ENCODE peak calls at places on chromosomes 3 and 15, in five cellular contexts. M is GM23248, H is tibial artery, Q is foreskin keratinocyte, C is HCT116. Y is an unnamed sample.

GRCh38 chr3:163056874-163057497 is 1560.4 kb downstream of the OTOL1 start:
- DNase-seq in M (peak), H (peak), Q (no peak), C (peak), Y (no peak)

GRCh38 chr3:148075829-148076716 is 621.6 kb upstream of the AGTR1 start:
- DNase-seq in M (peak), H (no peak), Q (peak), C (peak), Y (no peak)

GRCh38 chr15:99928429-99928981 is 195.3 kb upstream of the LYSMD4 start:
- DNase-seq in M (peak), H (peak), Q (peak), C (peak), Y (no peak)

GRCh38 chr3:153552887-153553604 is 391.0 kb downstream of the RAP2B start:
- DNase-seq in M (no peak), H (no peak), Q (no peak), C (no peak), Y (no peak)

GRCh38 chr3:147411235-147411607 is 2.1 kb downstream of the ZIC1 start:
- DNase-seq in M (peak), H (no peak), Q (no peak), C (no peak), Y (no peak)

GRCh38 chr3:188594137-188594536 is 440.2 kb downstream of the LPP start:
- DNase-seq in M (peak), H (no peak), Q (peak), C (no peak), Y (no peak)

GRCh38 chr3:46097691-46098241 is 70.5 kb upstream of the XCR1 start:
- DNase-seq in M (peak), H (peak), Q (no peak), C (no peak), Y (no peak)

GRCh38 chr3:107432646-107433045 is 55.4 kb downstream of the CCDC54 start:
- DNase-seq in M (peak), H (no peak), Q (no peak), C (no peak), Y (no peak)

GRCh38 chr3:140216249-140216648 is 281.3 kb downstream of the CLSTN2 start:
- DNase-seq in M (peak), H (no peak), Q (no peak), C (no peak), Y (no peak)

GRCh38 chr15:51227967-51228783 is 110.2 kb downstream of the CYP19A1 start:
- DNase-seq in M (peak), H (peak), Q (no peak), C (peak), Y (peak)

GRCh38 chr15:73598540-73599195 is 34.5 kb downstream of the NPTN start:
- DNase-seq in M (peak), H (no peak), Q (no peak), C (no peak), Y (no peak)

GRCh38 chr15:34900748-34901147 is 68.8 kb downstream of the AQR start:
- DNase-seq in M (no peak), H (no peak), Q (no peak), C (no peak), Y (no peak)

GRCh38 chr15:74937226-74937601 is 659 bp downstream of the COX5A start:
- DNase-seq in M (no peak), H (no peak), Q (no peak), C (no peak), Y (no peak)

GRCh38 chr15:84917452-84917851 is 33.0 kb downstream of the SLC28A1 start:
- DNase-seq in M (no peak), H (no peak), Q (no peak), C (no peak), Y (no peak)

GRCh38 chr15:70156781-70157261 is 59.1 kb upstream of the TLE3 start:
- DNase-seq in M (peak), H (peak), Q (no peak), C (no peak), Y (no peak)

GRCh38 chr15:95884276-95884675 is 446.2 kb upstream of the NR2F2 start:
- DNase-seq in M (peak), H (no peak), Q (no peak), C (no peak), Y (no peak)

GRCh38 chr3:155391583-155391982 is 98.1 kb upstream of the STRIT1 start:
- DNase-seq in M (peak), H (peak), Q (peak), C (peak), Y (no peak)

GRCh38 chr15:62809106-62809967 is 233.2 kb upstream of the TPM1 start:
- DNase-seq in M (peak), H (no peak), Q (peak), C (no peak), Y (no peak)

GRCh38 chr3:171616798-171617197 is 156.6 kb upstream of the TNIK start:
- DNase-seq in M (no peak), H (no peak), Q (no peak), C (no peak), Y (no peak)

GRCh38 chr3:171620825-171621434 is 160.7 kb upstream of the TNIK start:
- DNase-seq in M (peak), H (no peak), Q (no peak), C (peak), Y (no peak)

GRCh38 chr3:171615742-171616141 is 155.5 kb upstream of the TNIK start:
- DNase-seq in M (peak), H (no peak), Q (no peak), C (no peak), Y (no peak)

GRCh38 chr3:171614318-171614967 is 154.2 kb upstream of the TNIK start:
- DNase-seq in M (peak), H (no peak), Q (no peak), C (no peak), Y (no peak)

DNA sequence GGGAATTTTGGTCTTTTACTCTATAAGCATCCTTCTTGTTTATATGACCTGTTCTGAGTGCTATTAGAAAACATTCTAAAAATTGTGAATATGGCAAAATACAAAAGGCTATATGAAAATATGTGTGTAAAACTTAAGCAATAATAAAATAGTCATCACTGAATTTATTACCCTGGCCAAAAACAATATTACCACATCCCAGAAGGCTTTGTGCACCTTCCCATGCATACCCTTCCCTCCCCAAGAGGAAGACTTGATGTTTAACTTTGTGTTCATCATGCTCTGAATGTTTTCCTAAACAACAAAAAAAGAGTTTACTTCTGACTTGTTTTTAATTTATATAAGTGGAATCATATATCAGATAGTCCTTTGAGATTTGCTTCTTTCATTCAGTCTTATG is 155.1 kb upstream of the TNIK start:
- DNase-seq in M (no peak), H (no peak), Q (no peak), C (no peak), Y (no peak)
- H3K27ac ChIP-seq in M (no peak), H (no peak), Q (no peak), C (no peak), Y (no peak)

GRCh38 chr3:151875759-151876158 is 2.3 kb downstream of the SUCNR1 start:
- DNase-seq in M (no peak), H (no peak), Q (no peak), C (no peak), Y (no peak)
- H3K27ac ChIP-seq in M (no peak), H (no peak), Q (no peak), C (no peak), Y (no peak)

GRCh38 chr3:40877651-40878463 is 321.4 kb upstream of the CTNNB1 start:
- DNase-seq in M (peak), H (peak), Q (peak), C (no peak), Y (no peak)
- H3K27ac ChIP-seq in M (no peak), H (peak), Q (no peak), C (no peak), Y (no peak)

GRCh38 chr15:98875309-98875708 is 132.3 kb downstream of the PGPEP1L start:
- DNase-seq in M (peak), H (no peak), Q (no peak), C (no peak), Y (no peak)
- H3K27ac ChIP-seq in M (peak), H (peak), Q (peak), C (no peak), Y (peak)

GRCh38 chr3:31981206-31982181 is at the start of the genes OSBPL10 and ZNF860:
- DNase-seq in M (peak), H (peak), Q (peak), C (peak), Y (peak)
- H3K27ac ChIP-seq in M (no peak), H (peak), Q (peak), C (peak), Y (peak)

DNA sequence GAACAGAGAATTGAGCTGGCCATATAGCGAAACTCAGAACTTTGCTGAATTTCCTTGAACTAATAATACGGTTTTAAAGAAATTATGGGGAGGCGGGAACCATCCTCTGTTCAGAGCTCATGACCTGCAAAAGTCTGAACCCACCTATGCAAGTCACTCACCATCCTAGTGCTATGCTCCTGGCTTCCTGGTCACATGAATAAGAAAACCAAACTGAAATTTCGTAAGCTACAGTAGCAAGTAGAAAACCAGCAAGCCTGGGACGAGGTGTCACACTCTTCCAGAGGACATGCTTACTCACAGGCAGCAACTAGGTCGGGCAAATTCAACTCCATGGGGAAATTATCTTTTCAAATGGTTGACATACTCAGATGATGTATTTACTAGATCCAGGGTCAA is 31.2 kb downstream of the LDHAL6B start:
- DNase-seq in M (peak), H (no peak), Q (no peak), C (no peak), Y (no peak)
- H3K27ac ChIP-seq in M (no peak), H (no peak), Q (no peak), C (no peak), Y (no peak)

GRCh38 chr3:97680210-97680609 is 84.3 kb upstream of the ARL6 start:
- DNase-seq in M (no peak), H (no peak), Q (peak), C (no peak), Y (no peak)

GRCh38 chr3:97670952-97671351 is 93.6 kb upstream of the ARL6 start:
- DNase-seq in M (no peak), H (no peak), Q (no peak), C (no peak), Y (no peak)

GRCh38 chr3:97673357-97673997 is 91.1 kb upstream of the ARL6 start:
- DNase-seq in M (no peak), H (no peak), Q (no peak), C (no peak), Y (no peak)

DNA sequence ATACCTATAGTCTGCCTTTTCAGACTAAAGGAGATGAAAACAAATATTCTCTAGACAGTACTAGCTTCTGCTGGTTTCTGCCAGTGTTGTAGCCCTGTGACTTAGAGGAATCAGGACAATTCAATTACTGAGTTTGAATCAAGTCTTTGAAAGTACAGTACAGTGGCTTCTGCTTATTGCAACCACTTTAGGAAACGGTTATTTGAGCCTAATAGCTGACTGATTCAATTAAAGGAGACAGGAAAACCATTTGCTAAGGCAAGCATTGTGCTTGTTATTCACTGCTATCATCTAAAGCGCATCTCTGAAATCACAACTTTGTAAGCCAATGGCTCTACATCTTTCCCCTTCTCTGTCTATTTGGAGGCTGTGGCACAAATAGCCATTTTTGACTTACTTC is 90.1 kb upstream of the ARL6 start:
- DNase-seq in M (no peak), H (no peak), Q (no peak), C (no peak), Y (no peak)
- H3K27ac ChIP-seq in M (no peak), H (no peak), Q (no peak), C (no peak), Y (no peak)

DNA sequence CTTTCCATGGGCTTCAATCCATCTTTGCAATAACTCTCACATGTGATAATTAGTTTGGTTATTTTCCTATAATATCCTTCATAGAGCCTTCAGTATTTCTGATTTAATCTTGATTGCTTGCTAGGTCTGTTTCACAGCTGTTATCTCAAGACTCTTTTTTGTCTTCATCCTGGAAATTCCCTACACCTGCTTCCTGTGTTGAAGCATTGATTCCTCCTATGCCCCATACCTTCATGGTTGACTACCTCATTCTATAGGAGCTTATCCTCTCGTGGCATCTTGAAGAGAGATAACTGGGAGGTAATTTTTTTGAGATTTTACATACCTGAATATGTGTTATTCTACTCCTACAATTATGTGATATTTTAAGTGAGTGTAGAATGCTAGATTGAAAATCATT is 26.7 kb downstream of the PIK3CA start:
- DNase-seq in M (no peak), H (no peak), Q (no peak), C (no peak), Y (no peak)
- H3K27ac ChIP-seq in M (no peak), H (peak), Q (no peak), C (no peak), Y (no peak)